ENCODE peak calls at places on chromosomes 5 and 9, in four cellular contexts. D, E, B and Y are unnamed samples.

GRCh38 chr9:96674914-96675538 is 19.9 kb upstream of the PRXL2C start:
- DNase-seq in D (peak), B (no peak), E (no peak), Y (no peak)

GRCh38 chr5:110478899-110479298 is 247.6 kb downstream of the TMEM232 start:
- DNase-seq in B (no peak), D (peak), E (no peak), Y (no peak)

GRCh38 chr5:126857472-126858410 is 80.8 kb downstream of the LMNB1 start:
- DNase-seq in B (no peak), D (no peak), E (no peak), Y (no peak)

GRCh38 chr5:96052374-96052773 is 90.7 kb upstream of the ELL2 start:
- DNase-seq in B (no peak), D (no peak), E (no peak), Y (no peak)

GRCh38 chr9:107176701-107177100 is 106.4 kb upstream of the RAD23B start:
- DNase-seq in E (no peak), B (no peak), D (no peak), Y (no peak)

GRCh38 chr9:1285526-1285925 is 235.4 kb downstream of the DMRT2 start:
- DNase-seq in D (no peak), B (no peak), E (no peak), Y (no peak)

GRCh38 chr9:136311433-136312375 is 7.8 kb upstream of the CCDC187 start:
- DNase-seq in E (no peak), B (no peak), D (peak), Y (no peak)

GRCh38 chr5:116237917-116238502 is 153.2 kb downstream of the COMMD10 start:
- DNase-seq in B (no peak), D (peak), E (no peak), Y (no peak)

GRCh38 chr5:1808466-1808865 is 7.3 kb downstream of the NDUFS6 start:
- DNase-seq in B (no peak), E (no peak), D (no peak), Y (no peak)

GRCh38 chr9:116062206-116062550 is 91.4 kb upstream of the PAPPA start:
- DNase-seq in D (no peak), E (no peak), B (no peak), Y (no peak)

GRCh38 chr9:108569624-108570023 is 286.2 kb downstream of the ACTL7B start:
- DNase-seq in B (no peak), D (peak), E (no peak), Y (no peak)

GRCh38 chr9:36101916-36102741 is 34.4 kb upstream of the GLIPR2 start:
- DNase-seq in D (peak), B (peak), E (no peak), Y (no peak)

GRCh38 chr9:4661165-4662095 is 664 bp upstream of the PLPP6 start:
- DNase-seq in B (no peak), E (no peak), D (peak), Y (no peak)

GRCh38 chr9:113626735-113627495 is 163.4 kb downstream of the RGS3 start:
- DNase-seq in B (no peak), E (peak), D (no peak), Y (no peak)

GRCh38 chr5:68454766-68455165 is 239.2 kb downstream of the PIK3R1 start:
- DNase-seq in E (no peak), B (no peak), D (no peak), Y (no peak)

GRCh38 chr5:179901915-179902762 is 5.6 kb downstream of the TBC1D9B start:
- DNase-seq in E (no peak), D (no peak), B (no peak), Y (no peak)

GRCh38 chr5:181114844-181115778 is 15.9 kb downstream of the OR2V1 start:
- DNase-seq in D (peak), B (no peak), E (no peak), Y (no peak)

GRCh38 chr9:134408389-134408788 is 82.1 kb downstream of the RXRA start:
- DNase-seq in E (no peak), B (no peak), D (no peak), Y (peak)

GRCh38 chr5:147949711-147950573 is 43.6 kb upstream of the C5orf46 start:
- DNase-seq in D (peak), E (no peak), B (no peak), Y (no peak)

GRCh38 chr5:14584848-14585247 is 3.3 kb downstream of the OTULINL start:
- DNase-seq in D (no peak), E (no peak), B (no peak), Y (no peak)

GRCh38 chr9:128494108-128494742 is 10.3 kb upstream of the GLE1 start:
- DNase-seq in B (peak), D (no peak), E (peak), Y (peak)

GRCh38 chr9:34047864-34048729 is 590 bp downstream of the UBAP2 start:
- DNase-seq in B (peak), D (peak), E (peak), Y (peak)

GRCh38 chr9:90915693-90916092 is 114.1 kb downstream of the SYK start:
- DNase-seq in E (no peak), D (peak), B (no peak), Y (no peak)

GRCh38 chr5:137389042-137389441 is 110.1 kb downstream of the SPOCK1 start:
- DNase-seq in E (no peak), B (no peak), D (no peak), Y (no peak)

GRCh38 chr9:133589454-133590227 is 19.5 kb downstream of the FAM163B start:
- DNase-seq in D (no peak), B (no peak), E (no peak), Y (no peak)

GRCh38 chr9:37036237-37037136 is 2.4 kb upstream of the PAX5 start:
- DNase-seq in B (peak), D (peak), E (no peak), Y (no peak)

GRCh38 chr9:129331772-129332512 is 153.9 kb upstream of the IER5L start:
- DNase-seq in E (no peak), D (no peak), B (peak), Y (no peak)

GRCh38 chr5:41065691-41066335 is 5.3 kb downstream of the MROH2B start:
- DNase-seq in B (no peak), E (no peak), D (no peak), Y (no peak)

GRCh38 chr5:145937432-145938250 is 1.3 kb downstream of the SH3RF2 start:
- DNase-seq in E (no peak), B (peak), D (peak), Y (no peak)

GRCh38 chr5:125528881-125529280 is 782.4 kb upstream of the ZNF608 start:
- DNase-seq in B (no peak), D (no peak), E (no peak), Y (no peak)

DNA sequence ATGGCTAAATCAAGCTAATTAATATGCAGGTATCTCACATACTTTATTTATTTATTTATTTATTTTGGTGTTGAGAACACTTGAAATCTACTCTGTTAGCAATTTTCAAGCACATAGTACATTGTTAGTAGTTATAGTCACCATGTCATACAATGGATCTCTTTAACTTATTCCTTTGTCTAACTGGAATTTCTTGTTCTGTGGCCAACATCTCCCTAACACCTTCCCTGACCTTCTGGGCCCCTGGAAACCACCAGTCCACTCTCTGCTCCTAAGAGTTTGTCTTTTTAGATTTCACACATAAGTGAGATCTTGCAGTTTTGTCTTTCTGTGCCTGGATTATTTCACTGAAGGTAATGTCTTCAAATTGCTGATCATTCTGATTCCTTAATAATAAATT is 229.1 kb downstream of the SEMA5A start:
- DNase-seq in E (no peak), D (peak), B (no peak), Y (no peak)
- TF ChIP-seq CTCF in E (no peak), D (no peak), B (no peak), Y (no peak)

GRCh38 chr5:50958852-50959457 is 292.5 kb downstream of the PARP8 start:
- DNase-seq in E (no peak), D (peak), B (peak), Y (no peak)
- TF ChIP-seq CTCF in E (peak), D (peak), B (peak), Y (peak)

GRCh38 chr5:626850-627249 is 14.7 kb downstream of the CEP72 start:
- DNase-seq in D (no peak), E (no peak), B (no peak), Y (no peak)
- TF ChIP-seq CTCF in D (no peak), E (no peak), B (no peak), Y (no peak)

DNA sequence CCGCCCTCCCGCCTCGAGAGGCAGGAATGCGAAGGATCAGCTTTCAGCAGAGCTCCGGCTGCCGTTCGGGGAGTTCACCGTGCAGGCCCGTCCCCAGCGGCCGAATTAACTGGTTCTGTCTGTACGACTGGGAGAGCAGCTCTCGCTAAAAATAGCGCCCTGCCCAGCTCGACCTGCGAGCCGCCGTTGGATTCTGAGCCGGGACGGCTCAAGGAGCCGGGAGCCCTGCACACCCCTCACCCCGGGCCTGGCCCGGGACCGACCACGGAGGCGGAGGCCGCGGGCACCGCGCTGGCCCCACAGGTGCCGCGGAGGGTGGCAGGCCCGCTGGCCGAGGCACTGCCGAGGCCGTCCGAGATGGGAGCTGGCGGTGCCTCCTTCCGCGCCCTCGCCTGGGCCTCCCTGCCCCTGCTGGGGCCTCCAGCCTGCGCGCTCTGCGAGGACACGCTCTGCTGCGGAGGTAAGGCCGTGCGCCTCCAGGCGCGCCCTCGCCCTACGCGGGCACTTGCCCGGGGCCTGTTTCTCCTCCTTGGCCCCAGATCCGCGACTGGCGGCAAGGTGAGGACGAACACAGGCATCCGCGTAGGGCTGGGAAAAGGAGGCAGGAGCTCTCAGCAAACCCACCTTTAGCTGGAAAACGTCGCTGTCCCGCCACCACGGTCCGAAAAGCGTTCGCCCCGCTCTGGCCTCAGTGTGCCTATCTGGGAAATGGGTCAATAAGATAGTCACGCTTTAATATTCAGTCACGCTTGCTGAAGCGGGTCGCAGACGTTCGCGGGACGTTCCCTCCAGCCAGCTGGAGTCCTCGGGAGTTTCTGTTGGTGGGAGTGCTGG is 53.0 kb upstream of the DAB2IP start:
- DNase-seq in E (peak), B (peak), D (peak), Y (peak)
- TF ChIP-seq CTCF in E (peak), B (peak), D (no peak), Y (peak)

GRCh38 chr5:107801061-107801460 is 130.3 kb upstream of the EFNA5 start:
- DNase-seq in B (no peak), D (no peak), E (no peak), Y (no peak)

GRCh38 chr5:107792940-107793339 is 122.2 kb upstream of the EFNA5 start:
- DNase-seq in E (no peak), B (no peak), D (no peak), Y (no peak)

GRCh38 chr5:107799306-107799705 is 128.6 kb upstream of the EFNA5 start:
- DNase-seq in B (no peak), E (no peak), D (no peak), Y (no peak)

GRCh38 chr5:107794731-107795130 is 124.0 kb upstream of the EFNA5 start:
- DNase-seq in B (no peak), E (no peak), D (no peak), Y (no peak)

GRCh38 chr5:107796797-107797196 is 126.1 kb upstream of the EFNA5 start:
- DNase-seq in B (no peak), D (peak), E (no peak), Y (no peak)
- TF ChIP-seq CTCF in B (no peak), D (peak), E (no peak), Y (no peak)

DNA sequence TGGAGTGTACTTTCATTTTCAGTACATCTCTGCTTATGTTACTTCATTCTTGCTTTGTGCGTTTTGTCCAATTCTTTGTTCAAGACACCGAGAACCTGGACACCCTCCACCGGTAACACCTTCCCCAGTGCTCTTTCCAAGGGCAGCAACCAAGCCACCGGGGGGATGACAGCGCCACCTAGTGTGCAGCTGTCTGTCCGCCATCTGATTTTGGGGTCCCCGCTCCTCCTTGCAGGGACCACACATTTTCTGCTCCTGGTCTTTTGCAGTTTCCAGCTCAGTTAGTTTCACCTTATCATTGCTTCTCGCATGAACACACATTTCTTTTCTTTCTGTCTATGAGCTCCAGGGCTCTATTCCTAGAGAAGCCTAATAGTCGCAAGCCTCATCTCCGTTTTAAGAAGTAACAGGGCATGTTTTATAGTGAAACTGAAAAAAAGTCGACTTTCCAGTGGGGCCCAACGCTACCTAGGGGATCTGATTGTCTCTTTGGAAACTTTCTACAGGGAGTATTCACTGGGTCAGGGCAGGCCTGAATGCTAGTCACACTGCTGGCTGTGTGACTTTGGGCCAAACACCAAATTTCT is 152.1 kb downstream of the FSTL4 start:
- DNase-seq in E (no peak), B (no peak), D (peak), Y (no peak)
- TF ChIP-seq CTCF in E (peak), B (peak), D (peak), Y (peak)

GRCh38 chr5:134784241-134784920 is 25.8 kb downstream of the DDX46 start:
- DNase-seq in B (no peak), E (no peak), D (no peak), Y (no peak)
- TF ChIP-seq CTCF in B (peak), E (no peak), D (peak), Y (no peak)

DNA sequence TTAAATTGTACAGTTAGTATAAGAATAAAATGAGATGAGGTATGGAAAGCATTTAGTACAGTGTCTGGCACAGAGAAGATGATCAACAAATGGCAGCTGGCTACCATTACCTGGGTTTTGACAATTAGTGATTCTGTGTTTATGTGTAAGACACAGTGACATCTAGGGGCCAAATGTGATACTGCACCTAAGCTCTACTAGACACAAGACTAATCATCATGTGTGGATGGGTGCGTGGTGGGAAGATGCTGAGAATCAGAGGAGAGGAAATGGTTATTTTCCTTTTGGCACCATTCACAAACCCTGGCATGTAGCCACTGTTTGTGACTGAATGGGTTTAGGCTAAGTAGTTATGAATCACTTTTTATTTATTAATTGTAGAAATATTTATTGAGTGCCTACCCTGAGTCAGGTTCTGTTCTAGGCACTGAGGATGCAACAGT is 109.8 kb upstream of the TBC1D2 start:
- DNase-seq in B (no peak), D (peak), E (no peak), Y (no peak)
- TF ChIP-seq CTCF in B (no peak), D (peak), E (peak), Y (no peak)

GRCh38 chr9:15293727-15294405 is 13.2 kb downstream of the TTC39B start:
- DNase-seq in D (no peak), E (no peak), B (no peak), Y (no peak)

GRCh38 chr9:15295761-15296405 is 11.1 kb downstream of the TTC39B start:
- DNase-seq in D (no peak), B (no peak), E (no peak), Y (no peak)

GRCh38 chr9:15299374-15299939 is 7.6 kb downstream of the TTC39B start:
- DNase-seq in B (no peak), D (no peak), E (no peak), Y (no peak)

GRCh38 chr9:15293084-15293483 is 13.9 kb downstream of the TTC39B start:
- DNase-seq in B (no peak), E (no peak), D (no peak), Y (no peak)

DNA sequence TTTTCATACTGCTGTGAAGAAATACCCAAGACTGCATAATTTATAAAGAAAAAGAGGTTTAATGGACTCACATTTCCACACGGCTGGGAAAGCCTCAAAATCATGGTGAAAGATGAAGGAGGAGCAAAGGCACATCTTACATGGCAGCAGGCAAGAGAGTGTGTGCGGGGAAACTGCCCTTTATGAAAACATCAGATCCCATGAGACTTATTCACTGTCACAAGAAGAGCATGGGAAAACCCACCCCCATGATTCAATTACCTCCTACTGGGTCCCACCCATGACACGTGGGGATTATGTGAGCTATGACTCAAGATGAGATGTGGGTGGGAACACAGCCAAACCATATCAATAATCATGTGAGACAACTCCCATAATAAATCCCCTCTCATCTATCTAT is 8.7 kb downstream of the TTC39B start:
- DNase-seq in E (no peak), D (no peak), B (no peak), Y (no peak)
- TF ChIP-seq CTCF in E (no peak), D (no peak), B (no peak), Y (no peak)

GRCh38 chr5:164186550-164186949 is 681.1 kb downstream of the MAT2B start:
- DNase-seq in E (no peak), B (no peak), D (no peak), Y (no peak)
- TF ChIP-seq CTCF in E (no peak), B (no peak), D (no peak), Y (no peak)